ENCODE peak calls at places on chromosomes 12 and 14, in six cellular contexts. S is activated CD8-positive, alpha-beta memory T cell treated with anti-CD3 and anti-CD28 coated beads for 4 hours; F is astrocyte of the cerebellum; P is HT1080; Q is left ventricle myocardium inferior; O is left lung. L is an unnamed sample.

GRCh38 chr14:31880935-31881334 is 196.2 kb upstream of the ARHGAP5 start:
- DNase-seq in S (no peak), F (peak; percentile 72), P (peak; percentile 97), Q (no peak), O (peak; percentile 34), L (peak; percentile 76)

GRCh38 chr12:45928309-45928708 is 62.1 kb downstream of the SCAF11 start:
- DNase-seq in S (no peak), F (no peak), P (peak; percentile 23), Q (no peak), O (no peak), L (no peak)

GRCh38 chr12:42474391-42474790 is 115.2 kb downstream of the PRICKLE1 start:
- DNase-seq in S (no peak), F (no peak), P (peak; percentile 92), Q (no peak), O (no peak), L (peak; percentile 33)

GRCh38 chr14:76091036-76091435 is 60.7 kb upstream of the GPATCH2L start:
- DNase-seq in S (no peak), F (no peak), P (peak; percentile 40), Q (peak; percentile 65), O (no peak), L (peak; percentile 44)

GRCh38 chr14:68628605-68629310 is 164.1 kb downstream of the ZFP36L1 start:
- DNase-seq in S (no peak), F (no peak), P (no peak), Q (no peak), O (no peak), L (no peak)

GRCh38 chr14:85057266-85057665 is 472.7 kb upstream of the FLRT2 start:
- DNase-seq in S (no peak), F (no peak), P (no peak), Q (no peak), O (no peak), L (no peak)

GRCh38 chr14:59585891-59586554 is 9.4 kb upstream of the CCDC175 start:
- DNase-seq in S (no peak), F (peak; percentile 89), P (peak; percentile 86), Q (no peak), O (no peak), L (peak; percentile 43)

GRCh38 chr12:115871714-115872113 is 405.8 kb downstream of the MED13L start:
- DNase-seq in S (no peak), F (no peak), P (peak; percentile 37), Q (no peak), O (no peak), L (peak; percentile 31)

GRCh38 chr14:93716002-93716401 is 72.3 kb downstream of the PRIMA1 start:
- DNase-seq in S (no peak), F (no peak), P (no peak), Q (no peak), O (no peak), L (no peak)

GRCh38 chr12:108134744-108135143 is 5.7 kb downstream of the WSCD2 start:
- DNase-seq in S (no peak), F (no peak), P (no peak), Q (no peak), O (no peak), L (no peak)

GRCh38 chr14:65255029-65255545 is 152.8 kb upstream of the MAX start:
- DNase-seq in S (no peak), F (no peak), P (peak; percentile 86), Q (no peak), O (no peak), L (peak; percentile 82)

GRCh38 chr14:74240794-74241610 is 1.8 kb downstream of the VSX2 start:
- DNase-seq in S (no peak), F (no peak), P (no peak), Q (no peak), O (no peak), L (no peak)

GRCh38 chr14:38951451-38951850 is 151.6 kb downstream of the SEC23A start:
- DNase-seq in S (no peak), F (peak; percentile 65), P (no peak), Q (no peak), O (no peak), L (peak; percentile 20)

GRCh38 chr12:88185988-88186387 is 43.9 kb downstream of the TMTC3 start:
- DNase-seq in S (no peak), F (peak; percentile 26), P (peak; percentile 80), Q (no peak), O (no peak), L (peak; percentile 46)

GRCh38 chr14:67411820-67412421 is at the start of gene PLEK2:
- DNase-seq in S (no peak), F (no peak), P (no peak), Q (no peak), O (peak; percentile 64), L (peak; percentile 78)